ENCODE peak calls at places on chromosome 13, in six cellular contexts. One of them, this sample, is unnamed.

GRCh38 chr13:99997702-99998219 is 16.2 kb downstream of the ZIC2 start:
- DNase-seq in AG04450: no peak
- DNase-seq in breast epithelium: no peak
- DNase-seq in tibial nerve: no peak
- DNase-seq in cardiac muscle cell: no peak
- DNase-seq in iPS DF 6.9: no peak
- DNase-seq in this sample: no peak

GRCh38 chr13:46675016-46675415 is 121.9 kb downstream of the ESD start:
- DNase-seq in AG04450: no peak
- DNase-seq in breast epithelium: no peak
- DNase-seq in tibial nerve: no peak
- DNase-seq in cardiac muscle cell: no peak
- DNase-seq in iPS DF 6.9: no peak
- DNase-seq in this sample: no peak

GRCh38 chr13:97448503-97449251 is 14.7 kb downstream of the RAP2A start:
- DNase-seq in AG04450: no peak
- DNase-seq in breast epithelium: no peak
- DNase-seq in tibial nerve: no peak
- DNase-seq in cardiac muscle cell: no peak
- DNase-seq in iPS DF 6.9: no peak
- DNase-seq in this sample: no peak

GRCh38 chr13:113087923-113088690 is 17.5 kb upstream of the F7 start:
- DNase-seq in AG04450: no peak
- DNase-seq in breast epithelium: no peak
- DNase-seq in tibial nerve: no peak
- DNase-seq in cardiac muscle cell: no peak
- DNase-seq in iPS DF 6.9: no peak
- DNase-seq in this sample: peak; percentile 39

GRCh38 chr13:81987159-81987558 is 1646.2 kb upstream of the SPRY2 start:
- DNase-seq in AG04450: no peak
- DNase-seq in breast epithelium: no peak
- DNase-seq in tibial nerve: no peak
- DNase-seq in cardiac muscle cell: no peak
- DNase-seq in iPS DF 6.9: no peak
- DNase-seq in this sample: no peak

GRCh38 chr13:52125547-52125946 is 3.3 kb downstream of the NEK5 start:
- DNase-seq in AG04450: no peak
- DNase-seq in breast epithelium: no peak
- DNase-seq in tibial nerve: no peak
- DNase-seq in cardiac muscle cell: no peak
- DNase-seq in iPS DF 6.9: no peak
- DNase-seq in this sample: no peak

GRCh38 chr13:60519496-60519895 is 122.5 kb downstream of the TDRD3 start:
- DNase-seq in AG04450: no peak
- DNase-seq in breast epithelium: no peak
- DNase-seq in tibial nerve: no peak
- DNase-seq in cardiac muscle cell: no peak
- DNase-seq in iPS DF 6.9: no peak
- DNase-seq in this sample: no peak

GRCh38 chr13:75505327-75505726 is 23.4 kb upstream of the TBC1D4 start:
- DNase-seq in AG04450: no peak
- DNase-seq in breast epithelium: no peak
- DNase-seq in tibial nerve: no peak
- DNase-seq in cardiac muscle cell: no peak
- DNase-seq in iPS DF 6.9: no peak
- DNase-seq in this sample: no peak

GRCh38 chr13:50353651-50354415 is 338.6 kb downstream of the KCNRG start:
- DNase-seq in AG04450: peak; percentile 15
- DNase-seq in breast epithelium: no peak
- DNase-seq in tibial nerve: peak; percentile 37
- DNase-seq in cardiac muscle cell: peak; percentile 14
- DNase-seq in iPS DF 6.9: no peak
- DNase-seq in this sample: no peak

GRCh38 chr13:94660695-94661324 is 51.5 kb downstream of the SOX21 start:
- DNase-seq in AG04450: no peak
- DNase-seq in breast epithelium: no peak
- DNase-seq in tibial nerve: no peak
- DNase-seq in cardiac muscle cell: peak; percentile 27
- DNase-seq in iPS DF 6.9: no peak
- DNase-seq in this sample: no peak

GRCh38 chr13:107291875-107292274 is 723.9 kb upstream of the ARGLU1 start:
- DNase-seq in AG04450: no peak
- DNase-seq in breast epithelium: no peak
- DNase-seq in tibial nerve: no peak
- DNase-seq in cardiac muscle cell: no peak
- DNase-seq in iPS DF 6.9: no peak
- DNase-seq in this sample: no peak

GRCh38 chr13:112820318-112820717 is 130.5 kb downstream of the ATP11A start:
- DNase-seq in AG04450: no peak
- DNase-seq in breast epithelium: no peak
- DNase-seq in tibial nerve: no peak
- DNase-seq in cardiac muscle cell: no peak
- DNase-seq in iPS DF 6.9: no peak
- DNase-seq in this sample: no peak

GRCh38 chr13:62919491-62919890 is 1503.8 kb upstream of the PCDH20 start:
- DNase-seq in AG04450: no peak
- DNase-seq in breast epithelium: no peak
- DNase-seq in tibial nerve: no peak
- DNase-seq in cardiac muscle cell: no peak
- DNase-seq in iPS DF 6.9: no peak
- DNase-seq in this sample: peak; percentile 36

GRCh38 chr13:91020635-91021034 is 326.9 kb upstream of the MIR17HG start:
- DNase-seq in AG04450: no peak
- DNase-seq in breast epithelium: no peak
- DNase-seq in tibial nerve: no peak
- DNase-seq in cardiac muscle cell: no peak
- DNase-seq in iPS DF 6.9: no peak
- DNase-seq in this sample: no peak

GRCh38 chr13:42762917-42763316 is 18.5 kb upstream of the FAM216B start:
- DNase-seq in AG04450: peak; percentile 57
- DNase-seq in breast epithelium: no peak
- DNase-seq in tibial nerve: no peak
- DNase-seq in cardiac muscle cell: peak; percentile 94
- DNase-seq in iPS DF 6.9: no peak
- DNase-seq in this sample: no peak

GRCh38 chr13:94557836-94558235 is 38.1 kb downstream of the TGDS start:
- DNase-seq in AG04450: no peak
- DNase-seq in breast epithelium: no peak
- DNase-seq in tibial nerve: no peak
- DNase-seq in cardiac muscle cell: no peak
- DNase-seq in iPS DF 6.9: no peak
- DNase-seq in this sample: no peak

GRCh38 chr13:27370305-27370853 is 54.0 kb upstream of the GTF3A start:
- DNase-seq in AG04450: no peak
- DNase-seq in breast epithelium: no peak
- DNase-seq in tibial nerve: no peak
- DNase-seq in cardiac muscle cell: no peak
- DNase-seq in iPS DF 6.9: no peak
- DNase-seq in this sample: no peak

GRCh38 chr13:102392810-102393209 is 9.0 kb downstream of the FGF14 start:
- DNase-seq in AG04450: no peak
- DNase-seq in breast epithelium: no peak
- DNase-seq in tibial nerve: no peak
- DNase-seq in cardiac muscle cell: no peak
- DNase-seq in iPS DF 6.9: no peak
- DNase-seq in this sample: no peak

GRCh38 chr13:48476215-48476614 is 56.7 kb downstream of the RCBTB2 start:
- DNase-seq in AG04450: no peak
- DNase-seq in breast epithelium: no peak
- DNase-seq in tibial nerve: no peak
- DNase-seq in cardiac muscle cell: no peak
- DNase-seq in iPS DF 6.9: no peak
- DNase-seq in this sample: no peak

DNA sequence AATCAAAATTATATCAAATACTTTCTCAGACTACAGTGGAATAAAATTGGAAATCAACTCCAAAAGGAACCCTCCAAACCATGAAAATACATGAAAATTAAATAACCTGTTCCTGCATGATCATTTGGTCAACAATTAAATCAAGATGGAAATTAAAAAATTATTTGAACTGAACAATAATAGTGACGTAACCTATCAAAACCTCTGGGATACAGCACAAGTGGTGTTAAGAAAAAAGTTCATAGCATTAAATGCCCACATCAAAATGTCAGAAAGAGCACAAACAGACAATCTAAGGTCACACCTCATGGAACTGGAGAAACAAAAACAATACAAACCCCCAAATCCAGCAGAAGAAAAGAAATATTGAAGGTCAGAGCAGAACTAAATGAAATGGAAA is 1460.7 kb downstream of the OLFM4 start:
- DNase-seq in AG04450: no peak
- DNase-seq in breast epithelium: no peak
- DNase-seq in tibial nerve: no peak
- DNase-seq in cardiac muscle cell: no peak
- DNase-seq in iPS DF 6.9: no peak
- DNase-seq in this sample: no peak
- H3K9me3 ChIP-seq in AG04450: peaks cover 13% of the 10 kb centered on the region
- H3K9me3 ChIP-seq in breast epithelium: peaks cover 19% of the 10 kb centered on the region
- H3K9me3 ChIP-seq in tibial nerve: no peaks in the 10 kb centered on the region
- H3K9me3 ChIP-seq in cardiac muscle cell: no peaks in the 10 kb centered on the region
- H3K9me3 ChIP-seq in iPS DF 6.9: no peaks in the 10 kb centered on the region
- H3K9me3 ChIP-seq in this sample: no peaks in the 10 kb centered on the region

DNA sequence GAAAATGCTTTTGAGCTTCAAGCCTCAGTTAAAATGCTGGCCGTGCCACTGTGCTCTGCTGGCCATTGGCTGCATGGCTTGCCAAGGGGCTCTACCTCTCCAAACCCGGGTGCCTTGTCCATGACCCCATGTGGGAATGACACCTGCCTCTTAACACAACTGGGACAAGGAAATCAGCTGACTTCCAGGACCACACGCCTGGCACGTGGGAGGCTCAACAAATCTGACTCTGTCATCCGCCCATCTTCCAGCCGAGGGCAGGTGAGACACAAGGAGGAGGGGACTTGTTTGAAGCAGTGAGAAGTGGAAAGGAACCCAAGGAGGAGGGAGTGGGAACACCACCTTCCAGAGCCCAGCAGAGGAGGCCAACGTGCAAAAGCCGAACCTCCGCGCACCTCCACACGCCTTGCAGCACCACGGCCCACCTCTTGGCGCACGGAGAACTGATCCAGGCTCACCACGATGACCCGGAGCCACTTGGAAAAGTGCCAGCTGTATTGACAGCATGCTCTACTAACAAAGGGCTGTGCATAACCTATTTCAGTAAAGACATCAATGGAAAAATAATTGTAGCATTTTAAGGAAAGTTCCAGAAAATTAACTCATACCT is 38.3 kb downstream of the COL4A1 start:
- DNase-seq in AG04450: no peak
- DNase-seq in breast epithelium: no peak
- DNase-seq in tibial nerve: no peak
- DNase-seq in cardiac muscle cell: no peak
- DNase-seq in iPS DF 6.9: no peak
- DNase-seq in this sample: no peak
- H3K4me3 ChIP-seq in AG04450: no peak overlapping the region
- H3K4me3 ChIP-seq in breast epithelium: no peak overlapping the region
- H3K4me3 ChIP-seq in tibial nerve: no peak overlapping the region
- H3K4me3 ChIP-seq in cardiac muscle cell: no peak overlapping the region
- H3K4me3 ChIP-seq in iPS DF 6.9: no peak overlapping the region
- H3K4me3 ChIP-seq in this sample: no peak overlapping the region

DNA sequence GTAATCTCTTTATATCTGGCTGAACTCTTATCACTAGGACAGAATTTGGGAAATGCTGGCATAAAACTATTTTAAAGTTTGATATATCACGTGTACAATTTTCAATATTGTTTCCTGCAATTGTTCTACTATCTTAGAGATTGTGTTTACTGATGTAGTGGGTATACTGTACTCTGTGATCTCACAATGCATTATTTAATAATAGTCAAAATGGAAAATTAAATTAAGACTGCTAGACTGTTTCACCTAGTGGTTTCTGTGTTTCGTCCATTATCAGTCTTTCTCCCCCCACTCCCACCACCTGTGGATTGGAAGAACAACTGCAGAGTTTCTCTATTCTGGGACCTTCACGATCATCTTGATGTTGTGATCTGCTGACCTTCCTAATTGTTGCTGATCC is 449.2 kb upstream of the SLC10A2 start:
- DNase-seq in AG04450: no peak
- DNase-seq in breast epithelium: no peak
- DNase-seq in tibial nerve: no peak
- DNase-seq in cardiac muscle cell: no peak
- DNase-seq in iPS DF 6.9: no peak
- DNase-seq in this sample: no peak
- H3K9me3 ChIP-seq in AG04450: peaks cover 14% of the 10 kb centered on the region
- H3K9me3 ChIP-seq in breast epithelium: no peaks in the 10 kb centered on the region
- H3K9me3 ChIP-seq in tibial nerve: no peaks in the 10 kb centered on the region
- H3K9me3 ChIP-seq in cardiac muscle cell: no peaks in the 10 kb centered on the region
- H3K9me3 ChIP-seq in iPS DF 6.9: no peaks in the 10 kb centered on the region
- H3K9me3 ChIP-seq in this sample: no peaks in the 10 kb centered on the region

DNA sequence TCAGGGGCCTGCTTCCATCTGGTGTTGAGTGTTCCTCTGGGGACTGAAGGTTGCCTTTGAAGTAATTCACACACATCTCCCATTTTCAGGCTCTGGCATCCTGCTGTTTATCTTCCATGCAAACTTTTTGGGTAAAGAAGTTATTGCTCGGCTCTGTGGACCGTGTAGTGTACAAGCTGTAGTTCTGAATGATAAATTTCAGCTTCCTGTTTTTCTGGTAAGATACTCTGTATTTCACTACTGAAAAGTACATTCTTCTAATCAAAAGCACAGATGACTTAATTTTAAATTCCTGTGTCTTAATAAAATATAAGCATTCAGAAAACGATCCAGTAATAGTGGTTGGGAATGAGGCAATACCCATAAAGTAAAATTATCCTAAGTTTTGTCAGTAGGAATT is 36.7 kb downstream of the MPHOSPH8 start:
- DNase-seq in AG04450: no peak
- DNase-seq in breast epithelium: no peak
- DNase-seq in tibial nerve: no peak
- DNase-seq in cardiac muscle cell: no peak
- DNase-seq in iPS DF 6.9: no peak
- DNase-seq in this sample: no peak
- H3K4me3 ChIP-seq in AG04450: no peak overlapping the region
- H3K4me3 ChIP-seq in breast epithelium: no peak overlapping the region
- H3K4me3 ChIP-seq in tibial nerve: no peak overlapping the region
- H3K4me3 ChIP-seq in cardiac muscle cell: no peak overlapping the region
- H3K4me3 ChIP-seq in iPS DF 6.9: no peak overlapping the region
- H3K4me3 ChIP-seq in this sample: no peak overlapping the region

GRCh38 chr13:83618966-83619365 is 263.3 kb downstream of the SLITRK1 start:
- DNase-seq in AG04450: no peak
- DNase-seq in breast epithelium: no peak
- DNase-seq in tibial nerve: no peak
- DNase-seq in cardiac muscle cell: peak; percentile 9
- DNase-seq in iPS DF 6.9: no peak
- DNase-seq in this sample: no peak

DNA sequence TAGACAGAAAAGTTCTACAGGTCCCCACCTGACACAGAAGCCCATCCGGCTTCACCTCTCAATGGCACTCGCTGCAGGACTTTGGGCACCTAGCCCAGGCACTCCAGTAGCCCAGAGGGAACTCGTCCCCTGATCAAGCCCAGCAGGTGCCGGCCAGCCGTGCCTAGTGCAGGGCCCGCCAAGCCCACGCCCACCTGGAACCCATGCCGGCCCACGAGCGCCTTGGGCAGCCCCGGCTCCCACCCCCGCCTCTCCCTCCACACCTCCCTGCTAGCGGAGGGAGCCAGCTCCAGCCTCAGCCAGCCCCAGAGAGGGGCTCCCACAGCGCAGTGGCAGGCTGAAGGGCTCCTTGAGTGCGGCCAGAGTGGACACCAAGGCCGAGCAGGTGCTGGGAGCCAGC is 268.8 kb downstream of the SLITRK1 start:
- DNase-seq in AG04450: no peak
- DNase-seq in breast epithelium: no peak
- DNase-seq in tibial nerve: no peak
- DNase-seq in cardiac muscle cell: no peak
- DNase-seq in iPS DF 6.9: no peak
- DNase-seq in this sample: no peak
- H3K9me3 ChIP-seq in AG04450: peaks cover 7% of the 10 kb centered on the region
- H3K9me3 ChIP-seq in breast epithelium: no peaks in the 10 kb centered on the region
- H3K9me3 ChIP-seq in tibial nerve: no peaks in the 10 kb centered on the region
- H3K9me3 ChIP-seq in cardiac muscle cell: no peaks in the 10 kb centered on the region
- H3K9me3 ChIP-seq in iPS DF 6.9: no peaks in the 10 kb centered on the region
- H3K9me3 ChIP-seq in this sample: no peaks in the 10 kb centered on the region